ENCODE peak calls at places on chromosomes 6 and 20, in seven cellular contexts. C, J, O, Q, G, I and X are unnamed samples.

GRCh38 chr20:57779401-57780003 is 69.7 kb upstream of the PMEPA1 start:
- DNase-seq in O (no peak), J (no peak), I (no peak), C (no peak), Q (no peak), G (no peak), X (no peak)

GRCh38 chr6:157535354-157536217 is 154.6 kb downstream of the ZDHHC14 start:
- DNase-seq in G (peak; percentile 84), Q (no peak), J (no peak), I (peak; percentile 78), C (no peak), O (no peak), X (no peak)

GRCh38 chr6:106199998-106200397 is 113.9 kb downstream of the PRDM1 start:
- DNase-seq in I (peak; percentile 72), C (no peak), J (no peak), Q (no peak), O (no peak), G (peak; percentile 89), X (no peak)

GRCh38 chr20:50563133-50563944 is 53.2 kb downstream of the PTPN1 start:
- DNase-seq in G (no peak), I (no peak), O (no peak), J (no peak), Q (no peak), C (no peak), X (no peak)

GRCh38 chr20:49862607-49863200 is 50.1 kb downstream of the SLC9A8 start:
- DNase-seq in I (no peak), Q (no peak), G (no peak), J (no peak), C (no peak), O (no peak), X (no peak)

GRCh38 chr6:116924245-116924644 is 47.2 kb downstream of the RFX6 start:
- DNase-seq in I (no peak), O (no peak), Q (no peak), C (no peak), G (no peak), J (no peak), X (no peak)

GRCh38 chr20:60211618-60212463 is 253.6 kb downstream of the CDH26 start:
- DNase-seq in J (no peak), C (no peak), O (no peak), I (no peak), G (no peak), Q (no peak), X (no peak)

GRCh38 chr6:19382676-19383075 is 454.5 kb upstream of the ID4 start:
- DNase-seq in Q (no peak), C (no peak), I (no peak), O (no peak), G (no peak), J (no peak), X (no peak)

GRCh38 chr6:26388441-26388840 is 5.5 kb downstream of the BTN2A2 start:
- DNase-seq in G (no peak), J (no peak), I (no peak), Q (no peak), C (no peak), O (no peak), X (no peak)

GRCh38 chr20:33908351-33908750 is 85.4 kb upstream of the RALY start:
- DNase-seq in O (no peak), I (no peak), Q (no peak), G (no peak), J (no peak), C (no peak), X (no peak)

GRCh38 chr20:47136782-47137181 is 219.7 kb downstream of the ZMYND8 start:
- DNase-seq in J (no peak), I (no peak), G (no peak), O (no peak), Q (no peak), C (no peak), X (no peak)

DNA sequence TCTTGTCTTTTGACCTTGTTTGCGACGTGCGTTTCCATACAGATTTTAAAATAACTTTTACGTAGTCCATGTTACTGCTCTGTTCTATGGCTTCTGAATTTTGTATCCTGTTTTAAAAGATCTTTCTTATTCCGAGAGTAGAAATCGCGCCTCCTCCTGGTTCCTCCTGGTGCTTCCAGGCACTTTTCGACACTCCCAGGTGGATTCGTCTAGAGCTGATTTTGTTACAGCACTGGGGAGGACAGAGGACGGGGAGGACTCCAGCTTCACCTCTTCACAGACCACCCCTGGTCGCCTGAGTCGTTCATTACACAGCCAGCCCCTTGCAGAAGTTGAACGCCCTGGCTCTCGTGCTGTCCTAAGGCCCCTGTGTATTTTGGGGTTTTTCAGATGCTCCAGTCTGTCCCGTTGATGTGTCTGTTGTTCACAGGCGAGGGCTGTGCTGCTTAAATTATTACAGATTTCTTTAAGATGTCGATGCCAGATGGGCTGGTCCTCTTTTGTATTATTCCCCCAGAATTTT is 30.4 kb downstream of the COL20A1 start:
- DNase-seq in J (no peak), I (no peak), Q (no peak), G (no peak), O (peak; percentile 8), C (no peak), X (no peak)
- TF ChIP-seq CTCF in J (no peak), I (peak; percentile 7), Q (no peak), G (peak; percentile 24), O (no peak), C (peak; percentile 5), X (no peak)

DNA sequence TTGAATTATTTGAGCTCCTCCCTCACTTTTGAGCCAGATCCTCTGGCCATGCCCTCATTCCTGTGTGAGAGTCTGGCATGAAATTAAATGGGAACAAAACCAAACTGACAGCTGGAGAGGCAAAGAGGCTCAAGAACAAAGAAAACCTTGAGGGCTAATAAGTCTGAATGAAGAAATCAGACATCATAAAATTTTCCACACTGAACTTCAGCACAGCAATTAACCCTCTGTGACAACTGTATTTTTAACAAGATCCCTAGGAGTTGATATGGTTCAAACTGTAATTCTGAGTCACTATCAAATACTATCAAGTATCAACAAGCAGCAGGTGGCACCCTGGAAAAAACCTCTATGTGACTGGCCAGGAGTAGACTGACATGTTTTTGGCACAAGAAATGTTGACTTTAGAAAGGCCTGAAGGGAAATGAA is 109.4 kb upstream of the EMILIN3 start:
- DNase-seq in Q (no peak), O (no peak), C (no peak), I (peak; percentile 67), J (no peak), G (peak; percentile 28), X (no peak)
- TF ChIP-seq CTCF in Q (no peak), O (no peak), C (no peak), I (no peak), J (no peak), G (no peak), X (no peak)

GRCh38 chr6:36897629-36898028 is 11.9 kb downstream of the C6orf89 start:
- DNase-seq in G (no peak), O (no peak), C (no peak), Q (no peak), J (no peak), I (no peak), X (no peak)
- TF ChIP-seq CTCF in G (no peak), O (no peak), C (peak; percentile 26), Q (no peak), J (peak; percentile 25), I (peak; percentile 14), X (no peak)

GRCh38 chr6:131910219-131910589 is 41.0 kb downstream of the CCN2 start:
- DNase-seq in J (no peak), C (no peak), I (no peak), G (no peak), Q (no peak), O (no peak), X (no peak)
- TF ChIP-seq CTCF in J (no peak), C (no peak), I (no peak), G (no peak), Q (no peak), O (peak; percentile 45), X (peak; percentile 4)

GRCh38 chr6:42177514-42178364 is 4.6 kb downstream of the GUCA1A start:
- DNase-seq in Q (no peak), J (no peak), O (no peak), G (no peak), I (no peak), C (no peak), X (peak; percentile 60)
- TF ChIP-seq CTCF in Q (no peak), J (no peak), O (no peak), G (no peak), I (no peak), C (no peak), X (no peak)

DNA sequence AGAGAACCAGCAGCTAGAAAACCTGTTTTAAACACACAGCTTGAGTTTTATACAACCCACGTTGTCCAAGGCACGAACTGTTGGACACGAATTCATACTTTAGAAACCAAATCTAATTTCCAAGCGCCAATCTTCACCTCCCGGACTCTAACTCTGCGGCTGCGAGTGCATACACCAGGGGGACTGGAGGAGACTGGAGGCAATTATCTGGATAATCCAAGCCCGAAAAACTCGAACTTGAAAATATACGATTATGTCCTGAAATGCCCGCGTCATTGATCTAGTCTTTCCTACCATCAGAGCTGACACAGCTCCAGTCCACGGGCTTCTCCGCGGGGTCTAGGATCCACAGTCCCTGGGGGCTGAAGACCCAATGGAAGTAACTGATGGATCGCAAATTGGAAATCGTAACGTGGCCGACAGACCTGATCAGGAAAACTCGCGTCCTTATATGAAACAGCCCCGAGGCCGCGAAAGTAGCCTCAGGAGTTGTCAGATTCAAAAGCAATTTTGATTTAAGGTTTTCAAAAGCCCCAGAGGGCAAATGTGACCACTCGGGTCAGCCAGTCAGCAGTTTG is 809 bp upstream of the HEY2 start:
- DNase-seq in I (peak; percentile 33), G (peak; percentile 20), Q (no peak), J (no peak), O (no peak), C (no peak), X (peak; percentile 42)
- TF ChIP-seq CTCF in I (peak; percentile 13), G (peak; percentile 9), Q (no peak), J (no peak), O (no peak), C (peak; percentile 5), X (no peak)